ENCODE peak calls at places on chromosomes 12 and 14, in six cellular contexts. O, F, Q, H, W and A are unnamed samples.

GRCh38 chr14:76500480-76500879 is 124.5 kb downstream of the ESRRB start:
- DNase-seq in H (no peak), W (no peak), F (no peak), O (no peak), Q (no peak), A (no peak)

GRCh38 chr14:53060046-53060445 is 93.1 kb downstream of the DDHD1 start:
- DNase-seq in W (no peak), Q (no peak), F (no peak), O (no peak), H (no peak), A (peak)

GRCh38 chr14:94612580-94613554 is 676 bp downstream of the SERPINA3 start:
- DNase-seq in F (no peak), H (no peak), O (no peak), W (no peak), Q (no peak), A (peak)

GRCh38 chr14:92461891-92462290 is 51.7 kb upstream of the RIN3 start:
- DNase-seq in Q (no peak), F (no peak), H (no peak), O (no peak), W (no peak), A (no peak)

GRCh38 chr12:50981319-50982239 is 29.2 kb downstream of the HIGD1C start:
- DNase-seq in W (no peak), H (no peak), F (no peak), O (no peak), Q (no peak), A (no peak)

GRCh38 chr14:71242237-71242748 is 335.0 kb downstream of the PCNX1 start:
- DNase-seq in W (no peak), F (peak), O (peak), H (no peak), Q (no peak), A (peak)

GRCh38 chr14:23186913-23187654 is 3.6 kb upstream of the SLC7A8 start:
- DNase-seq in Q (no peak), O (no peak), W (no peak), H (peak), F (peak), A (peak)

GRCh38 chr14:21852061-21852664 is 178.5 kb upstream of the OR4E1 start:
- DNase-seq in Q (peak), W (no peak), H (peak), O (no peak), F (peak), A (peak)

GRCh38 chr14:99737451-99737951 is 53.4 kb downstream of the CYP46A1 start:
- DNase-seq in F (peak), O (no peak), H (peak), Q (no peak), W (no peak), A (peak)

GRCh38 chr12:124620606-124621295 is 53.3 kb upstream of the NCOR2 start:
- DNase-seq in Q (no peak), H (no peak), F (no peak), W (peak), O (no peak), A (peak)

GRCh38 chr12:57521475-57522018 is 1.1 kb upstream of the MBD6 start:
- DNase-seq in F (peak), Q (peak), H (no peak), O (no peak), W (no peak), A (no peak)

GRCh38 chr14:73273799-73274198 is 36.5 kb downstream of the PAPLN start:
- DNase-seq in O (no peak), W (no peak), Q (no peak), F (no peak), H (no peak), A (no peak)

GRCh38 chr14:99624971-99625370 is 20.0 kb upstream of the HHIPL1 start:
- DNase-seq in O (no peak), H (no peak), Q (no peak), F (no peak), W (no peak), A (no peak)

GRCh38 chr12:53761306-53761705 is 9.5 kb upstream of the CISTR start:
- DNase-seq in H (no peak), W (no peak), Q (no peak), F (no peak), O (no peak), A (no peak)

GRCh38 chr12:124684971-124685688 is 117.7 kb upstream of the NCOR2 start:
- DNase-seq in F (no peak), W (no peak), H (peak), O (no peak), Q (no peak), A (peak)

GRCh38 chr12:113242560-113242959 is 21.3 kb downstream of the TPCN1 start:
- DNase-seq in Q (no peak), W (no peak), O (no peak), H (no peak), F (no peak), A (no peak)

GRCh38 chr12:83865431-83865830 is 1047.2 kb downstream of the SLC6A15 start:
- DNase-seq in Q (no peak), F (no peak), H (peak), O (no peak), W (no peak), A (no peak)

GRCh38 chr14:70706177-70706576 is 64.5 kb downstream of the TTC9 start:
- DNase-seq in H (no peak), W (no peak), O (no peak), Q (no peak), F (peak), A (no peak)

GRCh38 chr12:100128509-100128908 is 14.2 kb downstream of the BLTP3B start:
- DNase-seq in O (no peak), F (no peak), H (peak), W (peak), Q (no peak), A (peak)

GRCh38 chr12:80195143-80195726 is 95.9 kb downstream of the OTOGL start:
- DNase-seq in O (no peak), W (peak), Q (no peak), H (peak), F (peak), A (peak)

GRCh38 chr12:93886533-93887511 is 209.6 kb downstream of the CRADD start:
- DNase-seq in W (no peak), O (peak), H (peak), Q (no peak), F (no peak), A (no peak)

GRCh38 chr14:105889666-105890473 is 363.5 kb downstream of the TMEM121 start:
- DNase-seq in Q (no peak), H (no peak), F (no peak), W (no peak), O (no peak), A (no peak)

GRCh38 chr12:51441583-51441982 is 17.0 kb downstream of the SLC4A8 start:
- DNase-seq in F (no peak), W (no peak), Q (no peak), O (peak), H (no peak), A (peak)

GRCh38 chr12:109760031-109760929 is 46.7 kb downstream of the FAM222A start:
- DNase-seq in Q (no peak), W (no peak), O (no peak), H (no peak), F (no peak), A (no peak)

GRCh38 chr12:44774815-44775411 is 101.2 kb downstream of the NELL2 start:
- DNase-seq in O (no peak), W (no peak), Q (peak), H (peak), F (peak), A (peak)

GRCh38 chr12:4164591-4165558 is 108.7 kb upstream of the CCND2 start:
- DNase-seq in O (peak), F (peak), W (peak), Q (peak), H (no peak), A (peak)

GRCh38 chr12:117522559-117522958 is 161.1 kb upstream of the NOS1 start:
- DNase-seq in O (no peak), F (no peak), H (no peak), W (no peak), Q (no peak), A (no peak)

GRCh38 chr14:35297677-35298076 is 5.5 kb downstream of the PSMA6 start:
- DNase-seq in O (no peak), W (no peak), F (no peak), H (no peak), Q (no peak), A (no peak)

GRCh38 chr14:104155513-104155912 is 17.1 kb downstream of the KIF26A start:
- DNase-seq in Q (no peak), O (no peak), F (no peak), H (peak), W (no peak), A (no peak)

GRCh38 chr14:104159990-104160389 is 21.6 kb downstream of the KIF26A start:
- DNase-seq in H (no peak), W (no peak), F (no peak), Q (no peak), O (no peak), A (no peak)

GRCh38 chr14:104158827-104159798 is 20.7 kb downstream of the KIF26A start:
- DNase-seq in H (no peak), O (no peak), F (peak), W (no peak), Q (no peak), A (no peak)

GRCh38 chr14:104156142-104156541 is 17.8 kb downstream of the KIF26A start:
- DNase-seq in Q (no peak), O (no peak), H (no peak), F (no peak), W (no peak), A (no peak)

GRCh38 chr14:104157303-104157928 is 19.0 kb downstream of the KIF26A start:
- DNase-seq in Q (no peak), F (no peak), O (no peak), H (no peak), W (no peak), A (no peak)
- TF ChIP-seq CTCF in Q (no peak), F (no peak), O (no peak), H (peak), W (no peak), A (no peak)

GRCh38 chr14:102746568-102747438 is 30.4 kb upstream of the TRAF3 start:
- DNase-seq in W (no peak), H (no peak), F (no peak), Q (no peak), O (no peak), A (no peak)
- H3K4me3 ChIP-seq in W (no peak), H (no peak), F (no peak), Q (no peak), O (no peak), A (no peak)

GRCh38 chr14:55133416-55133815 is 4.4 kb downstream of the LGALS3 start:
- DNase-seq in W (no peak), Q (no peak), H (no peak), F (no peak), O (no peak), A (peak)
- TF ChIP-seq CTCF in W (peak), Q (no peak), H (no peak), F (peak), O (peak), A (peak)

GRCh38 chr12:106135075-106135474 is 3.7 kb downstream of the NUAK1 start:
- DNase-seq in W (no peak), F (no peak), H (peak), Q (no peak), O (no peak), A (peak)
- H3K4me3 ChIP-seq in W (no peak), F (no peak), H (no peak), Q (no peak), O (peak), A (peak)

GRCh38 chr12:49295087-49296001 is at the start of gene PRPH:
- DNase-seq in H (no peak), Q (no peak), O (no peak), W (no peak), F (peak), A (no peak)

GRCh38 chr12:49296034-49296835 is 1.3 kb downstream of the PRPH start:
- DNase-seq in F (peak), O (no peak), H (peak), W (no peak), Q (peak), A (no peak)

GRCh38 chr12:49298160-49298559 is 3.2 kb downstream of the PRPH start:
- DNase-seq in W (no peak), Q (no peak), H (peak), O (no peak), F (no peak), A (no peak)

GRCh38 chr12:49297695-49298060 is 2.7 kb downstream of the PRPH start:
- DNase-seq in H (no peak), Q (no peak), O (no peak), F (no peak), W (no peak), A (no peak)

GRCh38 chr12:49296836-49297694 is 2.1 kb downstream of the PRPH start:
- DNase-seq in O (no peak), F (no peak), Q (no peak), W (no peak), H (peak), A (no peak)
- TF ChIP-seq CTCF in O (peak), F (no peak), Q (peak), W (no peak), H (peak), A (no peak)

GRCh38 chr12:22395666-22396065 is 61.2 kb upstream of the ST8SIA1 start:
- DNase-seq in W (no peak), F (no peak), H (no peak), O (no peak), Q (no peak), A (no peak)

GRCh38 chr12:22396253-22396652 is 61.7 kb upstream of the ST8SIA1 start:
- DNase-seq in F (no peak), Q (peak), O (no peak), H (no peak), W (no peak), A (no peak)

GRCh38 chr12:22396735-22397134 is 62.2 kb upstream of the ST8SIA1 start:
- DNase-seq in W (no peak), F (no peak), H (no peak), Q (no peak), O (no peak), A (no peak)

GRCh38 chr12:22399464-22399863 is 65.0 kb upstream of the ST8SIA1 start:
- DNase-seq in O (no peak), W (no peak), Q (no peak), H (no peak), F (no peak), A (no peak)
- H3K4me3 ChIP-seq in O (no peak), W (no peak), Q (no peak), H (no peak), F (no peak), A (no peak)

GRCh38 chr12:12890815-12891645 is at the start of gene GPRC5A:
- DNase-seq in H (peak), W (peak), O (peak), F (peak), Q (no peak), A (peak)
- TF ChIP-seq CTCF in H (peak), W (peak), O (peak), F (peak), Q (no peak), A (peak)